ENCODE peak calls at places on chromosomes 13 and 19, in eight cellular contexts. R, I, G, N, C, M, L and S are unnamed samples.

GRCh38 chr13:59391696-59392095 is 772.0 kb downstream of the DIAPH3 start:
- DNase-seq in R (peak), I (peak), G (peak), N (peak), C (peak), M (peak), L (peak), S (peak)

GRCh38 chr13:58573742-58574141 is 942.2 kb downstream of the PCDH17 start:
- DNase-seq in R (no peak), I (no peak), G (no peak), N (no peak), C (no peak), M (peak), L (no peak), S (no peak)

GRCh38 chr13:90502762-90503161 is 844.7 kb upstream of the MIR17HG start:
- DNase-seq in R (no peak), I (no peak), G (no peak), N (no peak), C (no peak), M (no peak), L (no peak), S (no peak)

GRCh38 chr13:105273665-105274222 is 1261.7 kb downstream of the EFNB2 start:
- DNase-seq in R (no peak), I (no peak), G (no peak), N (no peak), C (no peak), M (no peak), L (no peak), S (no peak)

GRCh38 chr13:77544365-77544764 is 8.9 kb downstream of the SCEL start:
- DNase-seq in R (peak), I (peak), G (no peak), N (peak), C (no peak), M (no peak), L (peak), S (no peak)

GRCh38 chr19:48836089-48837017 is at the start of gene HSD17B14:
- DNase-seq in R (peak), I (peak), G (peak), N (peak), C (no peak), M (no peak), L (peak), S (no peak)

GRCh38 chr19:2546128-2547032 is 70.5 kb downstream of the GADD45B start:
- DNase-seq in R (no peak), I (peak), G (peak), N (no peak), C (no peak), M (peak), L (peak), S (peak)

GRCh38 chr19:33273881-33274662 is 28.3 kb downstream of the CEBPA start:
- DNase-seq in R (peak), I (peak), G (no peak), N (peak), C (peak), M (peak), L (peak), S (peak)

GRCh38 chr13:52001120-52001731 is 10.0 kb downstream of the ATP7B start:
- DNase-seq in R (peak), I (peak), G (peak), N (peak), C (no peak), M (no peak), L (no peak), S (no peak)

GRCh38 chr13:112435973-112436372 is 59.8 kb downstream of the SPACA7 start:
- DNase-seq in R (no peak), I (no peak), G (no peak), N (no peak), C (no peak), M (no peak), L (no peak), S (no peak)
- TF ChIP-seq CTCF in R (no peak), I (no peak), G (no peak), N (no peak), C (no peak), M (no peak), L (no peak), S (no peak)

GRCh38 chr19:41934849-41935374 is 6.7 kb upstream of the ERFL start:
- DNase-seq in R (peak), I (peak), G (peak), N (peak), C (no peak), M (no peak), L (peak), S (peak)

GRCh38 chr19:41935781-41936415 is 7.6 kb upstream of the ERFL start:
- DNase-seq in R (no peak), I (no peak), G (no peak), N (no peak), C (no peak), M (no peak), L (no peak), S (no peak)

GRCh38 chr19:41936961-41937360 is 8.7 kb upstream of the ERFL start:
- DNase-seq in R (no peak), I (no peak), G (peak), N (no peak), C (no peak), M (no peak), L (no peak), S (no peak)

GRCh38 chr19:41937525-41937924 is 9.3 kb upstream of the ERFL start:
- DNase-seq in R (no peak), I (no peak), G (peak), N (no peak), C (no peak), M (no peak), L (no peak), S (no peak)

GRCh38 chr19:41936416-41936850 is 8.2 kb upstream of the ERFL start:
- DNase-seq in R (no peak), I (no peak), G (no peak), N (no peak), C (no peak), M (no peak), L (no peak), S (no peak)
- TF ChIP-seq CTCF in R (no peak), I (no peak), G (no peak), N (no peak), C (no peak), M (no peak), L (no peak), S (no peak)

GRCh38 chr19:8373867-8374813 is 10.2 kb downstream of the ANGPTL4 start:
- DNase-seq in R (no peak), I (peak), G (no peak), N (peak), C (no peak), M (no peak), L (no peak), S (no peak)
- TF ChIP-seq CTCF in R (no peak), I (no peak), G (no peak), N (peak), C (no peak), M (no peak), L (no peak), S (no peak)

GRCh38 chr13:98320561-98321105 is 143.6 kb upstream of the RNF113B start:
- DNase-seq in R (no peak), I (no peak), G (no peak), N (no peak), C (no peak), M (no peak), L (no peak), S (no peak)
- TF ChIP-seq CTCF in R (no peak), I (no peak), G (no peak), N (no peak), C (no peak), M (no peak), L (no peak), S (no peak)

GRCh38 chr13:71477735-71478134 is 389.3 kb downstream of the DACH1 start:
- DNase-seq in R (no peak), I (peak), G (peak), N (peak), C (no peak), M (no peak), L (no peak), S (no peak)
- TF ChIP-seq CTCF in R (peak), I (peak), G (peak), N (peak), C (peak), M (no peak), L (no peak), S (no peak)

DNA sequence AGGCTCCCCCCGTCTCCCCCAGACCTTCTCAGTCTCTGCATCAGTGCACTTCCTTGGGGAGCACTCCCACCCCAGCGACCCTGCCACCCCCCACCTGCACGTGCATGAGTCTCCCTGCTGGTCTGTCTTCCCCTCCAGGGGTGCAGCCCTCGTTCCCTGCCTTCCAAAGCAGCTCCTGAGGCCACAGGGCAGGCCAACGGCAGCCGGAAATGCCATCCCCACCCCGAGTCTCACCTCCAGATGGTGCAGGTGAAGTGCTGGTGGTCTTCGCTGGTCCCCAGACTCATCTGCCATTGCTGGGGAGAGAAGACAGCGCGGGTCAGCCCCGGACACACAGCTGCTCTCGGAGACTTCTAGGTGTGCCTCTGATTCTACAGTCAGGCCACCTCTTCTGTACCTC is 5.5 kb downstream of the MYDGF start:
- DNase-seq in R (no peak), I (no peak), G (no peak), N (no peak), C (no peak), M (no peak), L (no peak), S (no peak)
- TF ChIP-seq CTCF in R (no peak), I (no peak), G (no peak), N (no peak), C (no peak), M (no peak), L (no peak), S (no peak)

DNA sequence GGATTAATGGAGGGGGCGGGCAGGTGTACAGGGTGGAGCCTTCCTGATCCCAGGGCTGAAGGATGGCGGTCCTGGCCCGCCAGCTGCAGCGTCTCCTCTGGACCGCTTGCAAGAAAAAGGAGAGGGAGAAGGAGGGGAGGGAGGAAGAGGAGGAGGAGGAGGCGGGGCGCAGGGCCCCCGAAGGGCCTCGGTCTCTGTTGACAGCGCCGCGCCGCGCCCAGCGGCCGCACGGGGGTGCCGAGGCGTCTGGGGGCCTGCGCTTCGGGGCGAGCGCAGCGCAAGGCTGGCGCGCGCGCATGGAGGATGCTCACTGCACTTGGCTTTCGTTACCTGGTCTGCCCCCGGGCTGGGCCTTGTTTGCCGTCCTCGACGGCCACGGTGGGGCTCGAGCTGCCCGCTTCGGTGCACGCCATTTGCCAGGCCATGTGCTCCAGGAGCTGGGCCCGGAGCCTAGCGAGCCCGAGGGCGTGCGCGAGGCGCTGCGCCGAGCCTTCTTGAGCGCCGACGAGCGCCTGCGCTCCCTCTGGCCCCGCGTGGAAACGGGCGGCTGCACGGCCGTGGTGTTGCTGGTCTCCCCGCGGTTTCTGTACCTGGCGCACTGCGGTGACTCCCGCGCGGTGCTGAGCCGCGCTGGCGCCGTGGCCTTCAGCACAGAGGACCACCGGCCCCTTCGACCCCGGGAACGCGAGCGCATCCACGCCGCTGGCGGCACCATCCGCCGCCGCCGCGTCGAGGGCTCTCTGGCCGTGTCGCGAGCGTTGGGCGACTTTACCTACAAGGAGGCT is at the start of gene PPM1N:
- DNase-seq in R (no peak), I (no peak), G (peak), N (no peak), C (no peak), M (no peak), L (peak), S (peak)
- TF ChIP-seq CTCF in R (no peak), I (no peak), G (no peak), N (no peak), C (no peak), M (no peak), L (no peak), S (no peak)

DNA sequence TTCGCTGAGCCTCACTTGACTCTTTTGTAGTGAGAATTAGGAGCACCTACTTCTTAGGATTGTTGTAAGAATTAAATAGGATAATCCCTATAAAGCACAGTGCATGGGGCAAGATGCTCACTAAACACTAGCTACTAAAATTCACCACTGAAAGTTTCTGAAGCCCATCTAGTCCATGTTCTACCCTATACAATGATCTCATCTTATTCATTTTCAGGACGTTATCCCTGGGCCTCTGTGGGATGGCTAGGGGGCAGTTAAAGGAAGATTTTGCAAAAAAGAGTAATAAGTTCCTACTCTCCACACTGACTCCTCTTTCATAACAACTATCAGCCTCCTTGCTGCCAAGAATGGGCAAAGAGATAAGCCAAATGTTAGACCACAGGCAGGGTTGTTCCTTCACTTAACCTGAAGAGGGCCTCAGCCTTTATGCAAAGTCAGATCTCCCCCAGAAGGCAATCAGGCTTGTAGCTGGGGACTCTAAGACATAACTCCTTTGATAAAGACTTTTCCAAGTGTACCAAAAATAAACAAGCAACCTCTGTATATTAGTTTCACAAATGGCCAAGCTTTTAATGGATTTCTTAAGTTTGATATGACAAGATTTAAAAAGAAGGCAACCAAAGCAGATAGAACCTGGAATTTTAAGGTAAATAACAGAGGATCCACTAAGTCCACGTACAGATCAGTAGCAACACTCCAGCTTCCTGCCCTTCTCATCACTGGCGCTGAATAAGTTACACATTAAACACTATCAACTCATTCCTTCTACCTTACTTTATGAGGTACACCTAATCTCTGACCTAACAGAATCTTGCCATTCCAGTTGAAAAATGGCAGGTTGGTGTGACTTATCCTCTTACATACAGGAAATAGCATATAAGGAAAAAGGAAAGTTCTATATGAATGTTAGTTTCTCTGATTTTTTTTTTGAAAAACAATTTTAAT is 44.4 kb downstream of the ELF1 start:
- DNase-seq in R (peak), I (peak), G (peak), N (peak), C (no peak), M (peak), L (peak), S (peak)
- TF ChIP-seq CTCF in R (peak), I (peak), G (peak), N (peak), C (peak), M (peak), L (peak), S (peak)